ENCODE peak calls at places on chromosome 3, in four cellular contexts. One of them, this sample, is unnamed.

GRCh38 chr3:159339131-159339530 is 537.3 kb downstream of the MFSD1 start:
- DNase-seq in tibial artery: no peak
- DNase-seq in testis: no peak
- DNase-seq in mesenchymal stem cell: no peak
- DNase-seq in this sample: no peak

GRCh38 chr3:20773320-20773984 is 587.4 kb upstream of the SGO1 start:
- DNase-seq in tibial artery: no peak
- DNase-seq in mesenchymal stem cell: no peak
- DNase-seq in testis: no peak
- DNase-seq in this sample: no peak

GRCh38 chr3:186746008-186746407 is 28.8 kb downstream of the KNG1 start:
- DNase-seq in tibial artery: no peak
- DNase-seq in testis: peak; percentile 19
- DNase-seq in mesenchymal stem cell: peak; percentile 77
- DNase-seq in this sample: no peak

GRCh38 chr3:151197981-151198767 is 4.8 kb downstream of the GPR171 start:
- DNase-seq in tibial artery: no peak
- DNase-seq in mesenchymal stem cell: no peak
- DNase-seq in testis: no peak
- DNase-seq in this sample: no peak

GRCh38 chr3:127170794-127171193 is 22.1 kb upstream of the PRR23E start:
- DNase-seq in mesenchymal stem cell: peak; percentile 12
- DNase-seq in testis: peak; percentile 25
- DNase-seq in tibial artery: peak; percentile 50
- DNase-seq in this sample: peak; percentile 46

GRCh38 chr3:37396731-37397130 is 222.3 kb upstream of the LRRFIP2 start:
- DNase-seq in tibial artery: no peak
- DNase-seq in testis: no peak
- DNase-seq in mesenchymal stem cell: no peak
- DNase-seq in this sample: no peak

GRCh38 chr3:159266779-159267178 is 464.9 kb downstream of the MFSD1 start:
- DNase-seq in mesenchymal stem cell: no peak
- DNase-seq in testis: peak; percentile 38
- DNase-seq in tibial artery: no peak
- DNase-seq in this sample: peak; percentile 70

GRCh38 chr3:128864351-128864811 is 15.0 kb upstream of the ACAD9 start:
- DNase-seq in testis: no peak
- DNase-seq in mesenchymal stem cell: no peak
- DNase-seq in tibial artery: no peak
- DNase-seq in this sample: no peak

GRCh38 chr3:119257111-119257510 is 16.4 kb upstream of the B4GALT4 start:
- DNase-seq in tibial artery: no peak
- DNase-seq in mesenchymal stem cell: no peak
- DNase-seq in testis: no peak
- DNase-seq in this sample: no peak

GRCh38 chr3:5464684-5465083 is 277.2 kb downstream of the EDEM1 start:
- DNase-seq in mesenchymal stem cell: no peak
- DNase-seq in tibial artery: no peak
- DNase-seq in testis: no peak
- DNase-seq in this sample: no peak

GRCh38 chr3:49313902-49314676 is 25.8 kb downstream of the USP4 start:
- DNase-seq in mesenchymal stem cell: peak; percentile 40
- DNase-seq in tibial artery: no peak
- DNase-seq in testis: no peak
- DNase-seq in this sample: peak; percentile 20

GRCh38 chr3:79517766-79518413 is 249.9 kb downstream of the ROBO1 start:
- DNase-seq in testis: peak; percentile 36
- DNase-seq in mesenchymal stem cell: peak; percentile 30
- DNase-seq in tibial artery: no peak
- DNase-seq in this sample: peak; percentile 42

GRCh38 chr3:131363275-131363674 is 18.3 kb upstream of the NUDT16 start:
- DNase-seq in mesenchymal stem cell: no peak
- DNase-seq in tibial artery: no peak
- DNase-seq in testis: no peak
- DNase-seq in this sample: no peak

GRCh38 chr3:27632431-27633223 is 89.5 kb downstream of the EOMES start:
- DNase-seq in tibial artery: peak; percentile 71
- DNase-seq in testis: peak; percentile 67
- DNase-seq in mesenchymal stem cell: no peak
- DNase-seq in this sample: peak; percentile 40

GRCh38 chr3:24220859-24221657 is 273.6 kb downstream of the THRB start:
- DNase-seq in mesenchymal stem cell: peak; percentile 96
- DNase-seq in testis: peak; percentile 20
- DNase-seq in tibial artery: peak; percentile 77
- DNase-seq in this sample: no peak

GRCh38 chr3:14413381-14414071 is 11.1 kb downstream of the SLC6A6 start:
- DNase-seq in tibial artery: no peak
- DNase-seq in testis: no peak
- DNase-seq in mesenchymal stem cell: peak; percentile 64
- DNase-seq in this sample: no peak

GRCh38 chr3:18556503-18556902 is 131.4 kb upstream of the SATB1 start:
- DNase-seq in mesenchymal stem cell: no peak
- DNase-seq in tibial artery: no peak
- DNase-seq in testis: no peak
- DNase-seq in this sample: no peak

GRCh38 chr3:143613226-143613625 is 235.0 kb downstream of the SLC9A9 start:
- DNase-seq in testis: no peak
- DNase-seq in mesenchymal stem cell: no peak
- DNase-seq in tibial artery: no peak
- DNase-seq in this sample: no peak

GRCh38 chr3:160451602-160452001 is 2.0 kb upstream of the TRIM59 start:
- DNase-seq in tibial artery: no peak
- DNase-seq in mesenchymal stem cell: no peak
- DNase-seq in testis: no peak
- DNase-seq in this sample: no peak

GRCh38 chr3:23385327-23385726 is 182.2 kb downstream of the UBE2E2 start:
- DNase-seq in mesenchymal stem cell: no peak
- DNase-seq in tibial artery: no peak
- DNase-seq in testis: no peak
- DNase-seq in this sample: no peak

GRCh38 chr3:67009716-67010115 is 11.6 kb downstream of the KBTBD8 start:
- DNase-seq in tibial artery: no peak
- DNase-seq in testis: no peak
- DNase-seq in mesenchymal stem cell: no peak
- DNase-seq in this sample: no peak
- H3K36me3 ChIP-seq in tibial artery: no peaks in the 10 kb centered on the region
- H3K36me3 ChIP-seq in testis: no peaks in the 10 kb centered on the region
- H3K36me3 ChIP-seq in mesenchymal stem cell: peaks cover 9% of the 10 kb centered on the region
- H3K36me3 ChIP-seq in this sample: no peaks in the 10 kb centered on the region

DNA sequence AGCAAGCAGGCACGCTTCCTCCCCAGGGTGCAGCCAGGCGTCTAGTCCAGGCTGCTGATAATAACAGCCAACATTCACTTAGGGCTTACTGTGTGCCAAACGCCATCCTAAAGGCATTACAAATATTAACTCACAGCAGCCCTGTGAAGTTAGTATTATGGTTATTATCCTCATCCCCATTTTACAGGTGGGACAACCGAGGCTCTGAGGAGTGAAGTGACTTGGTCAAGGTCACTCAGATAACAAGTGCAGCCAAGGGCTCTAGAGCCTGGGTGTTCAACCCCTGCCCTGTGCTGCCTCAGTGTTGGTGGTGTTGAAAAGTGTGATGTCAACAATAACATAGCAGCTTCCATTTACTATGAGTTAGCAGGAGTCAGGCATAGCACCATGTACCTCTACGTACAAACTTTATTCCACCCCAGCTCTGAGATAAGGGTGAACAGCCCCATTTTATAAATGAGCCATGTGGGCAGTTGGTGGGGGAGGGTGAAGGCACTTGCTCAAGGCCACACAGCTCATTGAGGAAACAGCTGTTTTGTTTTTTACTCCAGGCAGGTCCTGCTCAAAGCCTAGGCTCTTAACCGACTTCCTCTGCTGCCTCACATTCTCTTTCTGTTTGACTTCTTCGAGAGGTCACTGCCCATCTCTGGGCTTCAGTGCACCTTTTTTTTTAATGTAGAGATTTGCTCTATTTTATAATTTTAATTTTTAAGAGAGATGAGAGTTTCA is 24.0 kb upstream of the TRH start:
- DNase-seq in mesenchymal stem cell: no peak
- DNase-seq in testis: peak; percentile 17
- DNase-seq in tibial artery: no peak
- DNase-seq in this sample: no peak
- H3K27ac ChIP-seq in mesenchymal stem cell: no peak overlapping the region
- H3K27ac ChIP-seq in testis: no peak overlapping the region
- H3K27ac ChIP-seq in tibial artery: no peak overlapping the region
- H3K27ac ChIP-seq in this sample: peak overlapping the region; percentile 90

DNA sequence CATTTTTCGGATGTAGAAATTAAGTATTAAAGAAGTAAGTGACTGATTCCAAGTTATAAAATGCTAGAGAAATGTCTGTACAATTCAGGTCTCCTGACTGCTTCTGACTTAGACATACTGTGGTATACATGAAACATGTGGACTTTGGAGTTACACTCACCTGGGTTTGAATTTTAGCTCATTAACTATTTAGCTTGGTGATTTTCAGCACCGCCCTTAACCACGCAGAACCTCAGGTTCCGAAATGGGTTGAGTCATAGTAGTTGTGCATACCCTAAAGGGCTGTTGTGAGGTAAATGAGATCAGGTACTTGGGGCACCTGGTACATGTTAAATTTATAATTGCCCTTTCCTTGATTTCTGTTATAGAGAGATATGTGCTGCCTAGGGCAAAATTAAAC is 32.9 kb upstream of the UTS2B start:
- DNase-seq in testis: no peak
- DNase-seq in tibial artery: no peak
- DNase-seq in mesenchymal stem cell: no peak
- DNase-seq in this sample: no peak
- H3K36me3 ChIP-seq in testis: no peaks in the 10 kb centered on the region
- H3K36me3 ChIP-seq in tibial artery: peaks cover 44% of the 10 kb centered on the region
- H3K36me3 ChIP-seq in mesenchymal stem cell: peaks cover 100% of the 10 kb centered on the region
- H3K36me3 ChIP-seq in this sample: peaks cover 4% of the 10 kb centered on the region

GRCh38 chr3:8261018-8261417 is 240.6 kb upstream of the LMCD1 start:
- DNase-seq in testis: no peak
- DNase-seq in mesenchymal stem cell: no peak
- DNase-seq in tibial artery: no peak
- DNase-seq in this sample: no peak

DNA sequence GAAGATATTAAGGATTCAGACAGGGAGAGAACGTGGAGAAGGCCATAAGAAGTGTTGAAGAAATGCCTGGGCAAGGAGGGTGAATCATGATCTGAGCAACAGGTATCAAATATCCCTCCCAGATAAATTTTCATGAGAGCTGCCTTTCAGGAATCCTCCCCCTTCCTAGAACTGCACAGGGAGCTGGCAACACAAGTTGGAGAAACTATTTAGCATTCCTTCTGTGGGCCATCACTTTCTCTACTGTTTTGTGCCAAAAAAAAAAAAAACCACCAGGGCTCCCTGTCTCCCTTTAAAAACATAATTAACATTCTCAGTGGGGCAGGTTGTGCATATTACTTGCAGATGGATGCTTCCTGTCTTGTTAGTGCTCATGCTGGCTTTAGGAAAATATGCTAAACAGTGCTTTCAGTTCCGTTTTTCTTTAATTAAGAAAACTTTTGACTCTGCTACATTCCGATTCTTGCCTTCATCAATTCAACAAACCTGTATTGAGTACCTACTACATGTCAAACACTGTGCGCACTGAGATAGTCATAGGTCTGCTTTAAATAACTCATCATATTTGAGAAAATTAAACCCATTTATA is 234.8 kb upstream of the LMCD1 start:
- DNase-seq in testis: no peak
- DNase-seq in mesenchymal stem cell: no peak
- DNase-seq in tibial artery: no peak
- DNase-seq in this sample: no peak
- H3K27ac ChIP-seq in testis: no peak overlapping the region
- H3K27ac ChIP-seq in mesenchymal stem cell: no peak overlapping the region
- H3K27ac ChIP-seq in tibial artery: no peak overlapping the region
- H3K27ac ChIP-seq in this sample: no peak overlapping the region